ENCODE peak calls at places on chromosomes 16 and 17, in ten cellular contexts. L is HCT116; U is activated T-cell treated with anti-CD3 and anti-CD28 coated beads, Interleukin-2, amount 50 U/mL, for 4 hours; G is natural killer cell treated with Interleukin-12 subunit alpha and Interleukin-12 subunit beta and Interleukin-15 and Interleukin-18, amount 100 ng/mL, for 72 hours; S is gastroesophageal sphincter; B is thoracic aorta; Y is activated naive CD8-positive, alpha-beta T cell treated with anti-CD3 and anti-CD28 coated beads, Interleukin-2, amount 10 ng/mL, durations not matched to agents 7 days and 5 days; R is Panc1; O is psoas muscle; T is CD8-positive, alpha-beta T cell. K is an unnamed sample.

GRCh38 chr16:78961464-78961863 is 639.1 kb downstream of the MAF start:
- ATAC-seq in L (no peak), U (no peak), G (no peak), S (no peak), B (no peak), Y (no peak), R (no peak), O (no peak), T (no peak), K (no peak)

GRCh38 chr17:10871914-10872313 is 34.0 kb upstream of the PIRT start:
- ATAC-seq in L (no peak), U (no peak), G (no peak), S (no peak), B (no peak), Y (no peak), R (no peak), O (no peak), T (no peak), K (no peak)

GRCh38 chr16:48395375-48395774 is 10.2 kb upstream of the SIAH1 start:
- ATAC-seq in L (no peak), U (no peak), G (no peak), S (no peak), B (no peak), Y (no peak), R (no peak), O (no peak), T (no peak), K (no peak)

GRCh38 chr16:57640612-57641011 is 12.2 kb downstream of the ADGRG1 start:
- ATAC-seq in L (no peak), U (no peak), G (no peak), S (no peak), B (no peak), Y (no peak), R (no peak), O (no peak), T (no peak), K (no peak)

GRCh38 chr17:21419299-21420239 is 43.4 kb downstream of the KCNJ12 start:
- ATAC-seq in L (no peak), U (peak; percentile 71), G (no peak), S (no peak), B (no peak), Y (peak; percentile 65), R (no peak), O (no peak), T (peak; percentile 79), K (no peak)

GRCh38 chr16:64882385-64882784 is 239.5 kb downstream of the CDH11 start:
- ATAC-seq in L (no peak), U (no peak), G (no peak), S (no peak), B (no peak), Y (no peak), R (no peak), O (no peak), T (no peak), K (no peak)

GRCh38 chr16:22092143-22092933 is at the start of gene VWA3A:
- ATAC-seq in L (peak; percentile 22), U (no peak), G (no peak), S (no peak), B (no peak), Y (no peak), R (peak; percentile 60), O (no peak), T (no peak), K (peak; percentile 62)

GRCh38 chr16:89317101-89317671 is 99.7 kb downstream of the ZNF778 start:
- ATAC-seq in L (no peak), U (no peak), G (no peak), S (no peak), B (no peak), Y (no peak), R (no peak), O (no peak), T (no peak), K (no peak)

GRCh38 chr17:37507108-37507507 is 17.4 kb downstream of the DUSP14 start:
- ATAC-seq in L (no peak), U (no peak), G (no peak), S (no peak), B (no peak), Y (no peak), R (no peak), O (no peak), T (no peak), K (no peak)

GRCh38 chr17:81059026-81059425 is 24.1 kb downstream of the BAIAP2 start:
- ATAC-seq in L (no peak), U (no peak), G (no peak), S (no peak), B (no peak), Y (no peak), R (no peak), O (no peak), T (no peak), K (no peak)

GRCh38 chr17:20026960-20027359 is 17.8 kb downstream of the SPECC1 start:
- ATAC-seq in L (no peak), U (no peak), G (no peak), S (no peak), B (no peak), Y (no peak), R (no peak), O (no peak), T (no peak), K (no peak)

GRCh38 chr17:57723427-57724037 is 21.6 kb downstream of the CCDC182 start:
- ATAC-seq in L (no peak), U (no peak), G (no peak), S (no peak), B (no peak), Y (no peak), R (no peak), O (peak; percentile 35), T (no peak), K (no peak)

GRCh38 chr16:81526935-81527334 is 82.3 kb downstream of the CMIP start:
- ATAC-seq in L (no peak), U (no peak), G (no peak), S (peak; percentile 31), B (no peak), Y (no peak), R (no peak), O (no peak), T (no peak), K (no peak)

GRCh38 chr17:66241839-66242238 is 12.6 kb upstream of the APOH start:
- ATAC-seq in L (no peak), U (no peak), G (no peak), S (no peak), B (no peak), Y (no peak), R (no peak), O (no peak), T (no peak), K (no peak)

GRCh38 chr17:41403409-41404023 is 6.1 kb upstream of the KRT31 start:
- ATAC-seq in L (peak; percentile 7), U (no peak), G (no peak), S (no peak), B (no peak), Y (no peak), R (no peak), O (no peak), T (peak; percentile 36), K (no peak)

GRCh38 chr17:15651001-15651582 is 31.6 kb upstream of the FBXW10B start:
- ATAC-seq in L (peak; percentile 23), U (no peak), G (peak; percentile 11), S (peak; percentile 2), B (no peak), Y (no peak), R (peak; percentile 28), O (peak; percentile 10), T (no peak), K (peak; percentile 42)

GRCh38 chr17:33750943-33751701 is 458.0 kb upstream of the ASIC2 start:
- ATAC-seq in L (peak; percentile 58), U (peak; percentile 53), G (peak; percentile 63), S (no peak), B (no peak), Y (peak; percentile 47), R (peak; percentile 91), O (peak; percentile 62), T (peak; percentile 55), K (peak; percentile 96)

GRCh38 chr17:1931759-1932579 is 93.2 kb downstream of the RTN4RL1 start:
- ATAC-seq in L (no peak), U (no peak), G (no peak), S (peak; percentile 69), B (no peak), Y (no peak), R (no peak), O (peak; percentile 65), T (no peak), K (no peak)

GRCh38 chr17:50660042-50660886 is 25.6 kb downstream of the ABCC3 start:
- ATAC-seq in L (peak; percentile 3), U (no peak), G (no peak), S (peak; percentile 53), B (no peak), Y (no peak), R (peak; percentile 13), O (peak; percentile 49), T (no peak), K (peak; percentile 57)

GRCh38 chr17:61757168-61757567 is 106.2 kb downstream of the BRIP1 start:
- ATAC-seq in L (no peak), U (no peak), G (no peak), S (no peak), B (no peak), Y (peak; percentile 26), R (no peak), O (no peak), T (no peak), K (no peak)

GRCh38 chr16:4682616-4683254 is 10.6 kb upstream of the NUDT16L1 start:
- ATAC-seq in L (peak; percentile 76), U (peak; percentile 57), G (no peak), S (peak; percentile 29), B (no peak), Y (peak; percentile 38), R (peak; percentile 63), O (peak; percentile 17), T (peak; percentile 30), K (peak; percentile 49)

GRCh38 chr17:81466564-81467472 is 45.8 kb downstream of the ACTG1 start:
- ATAC-seq in L (no peak), U (no peak), G (no peak), S (no peak), B (no peak), Y (no peak), R (peak; percentile 49), O (no peak), T (no peak), K (no peak)

GRCh38 chr17:42116705-42117396 is 4.3 kb downstream of the KAT2A start:
- ATAC-seq in L (peak; percentile 43), U (peak; percentile 12), G (peak; percentile 46), S (peak; percentile 22), B (no peak), Y (peak; percentile 14), R (peak; percentile 19), O (peak; percentile 62), T (peak; percentile 41), K (peak; percentile 63)

GRCh38 chr17:77118251-77118928 is 22.4 kb upstream of the SEC14L1 start:
- ATAC-seq in L (no peak), U (no peak), G (no peak), S (no peak), B (no peak), Y (no peak), R (no peak), O (no peak), T (no peak), K (no peak)

GRCh38 chr16:11251525-11252481 is 4.2 kb downstream of the SOCS1 start:
- ATAC-seq in L (no peak), U (peak; percentile 34), G (peak; percentile 1), S (no peak), B (no peak), Y (peak; percentile 3), R (no peak), O (no peak), T (peak; percentile 39), K (no peak)

GRCh38 chr17:527247-527646 is 174.6 kb upstream of the RPH3AL start:
- ATAC-seq in L (no peak), U (no peak), G (no peak), S (no peak), B (no peak), Y (no peak), R (no peak), O (no peak), T (no peak), K (no peak)

GRCh38 chr16:450385-450784 is 24.9 kb downstream of the RAB11FIP3 start:
- ATAC-seq in L (no peak), U (no peak), G (no peak), S (no peak), B (no peak), Y (no peak), R (no peak), O (no peak), T (no peak), K (no peak)

GRCh38 chr17:57121308-57122042 is 36.4 kb downstream of the AKAP1 start:
- ATAC-seq in L (peak; percentile 89), U (no peak), G (no peak), S (no peak), B (no peak), Y (no peak), R (peak; percentile 86), O (peak; percentile 40), T (no peak), K (peak; percentile 92)

K was measured in SK-N-SH treated with all-trans-retinoic acid at 6 μM for 48 hours.